ENCODE peak calls at places on chromosomes 2 and 18, in six cellular contexts. F, X, B, J, K and L are unnamed samples. For H3K4me1, the result is how much of the 10 kb centered on the place peaks cover.

GRCh38 chr2:199457147-199458016 is at the start of gene SATB2:
- DNase-seq in J (peak), F (peak), X (peak), B (peak), K (peak), L (peak)

GRCh38 chr2:74653589-74653984 is 460 bp upstream of the SEMA4F start:
- DNase-seq in K (no peak), F (no peak), X (no peak), B (no peak), J (no peak), L (no peak)

GRCh38 chr2:8983571-8983970 is 19.9 kb downstream of the MBOAT2 start:
- DNase-seq in F (no peak), J (no peak), B (no peak), X (peak), K (no peak), L (no peak)

GRCh38 chr2:101277111-101277510 is 24.4 kb downstream of the CNOT11 start:
- DNase-seq in F (peak), B (peak), X (peak), J (no peak), K (no peak), L (no peak)

GRCh38 chr18:63775166-63775730 is at the start of gene SERPINB7:
- DNase-seq in J (no peak), K (no peak), F (peak), X (peak), B (peak), L (no peak)

GRCh38 chr18:76398295-76398694 is 96.7 kb downstream of the ZNF516 start:
- DNase-seq in B (no peak), J (no peak), K (no peak), X (no peak), F (no peak), L (no peak)

GRCh38 chr2:22694856-22695255 is 690.1 kb upstream of the KLHL29 start:
- DNase-seq in K (no peak), B (no peak), X (no peak), F (no peak), J (peak), L (no peak)

GRCh38 chr2:219149667-219150066 is 10.9 kb downstream of the NHEJ1 start:
- DNase-seq in F (no peak), B (no peak), K (no peak), X (no peak), J (no peak), L (no peak)

GRCh38 chr18:25239636-25240468 is 112.1 kb downstream of the ZNF521 start:
- DNase-seq in F (no peak), J (no peak), X (no peak), K (peak), B (peak), L (no peak)

GRCh38 chr2:69948963-69949645 is 12.3 kb downstream of the ASPRV1 start:
- DNase-seq in F (no peak), K (no peak), J (no peak), B (no peak), X (no peak), L (peak)

GRCh38 chr2:190809876-190810525 is 70.6 kb upstream of the GLS start:
- DNase-seq in F (no peak), K (no peak), B (no peak), X (no peak), J (no peak), L (no peak)

GRCh38 chr2:160387558-160388262 is 105.9 kb downstream of the RBMS1 start:
- DNase-seq in B (peak), J (no peak), X (peak), K (no peak), F (peak), L (peak)

GRCh38 chr2:25639696-25640095 is 33.7 kb downstream of the DTNB start:
- DNase-seq in X (no peak), J (no peak), F (no peak), B (no peak), K (no peak), L (no peak)

GRCh38 chr2:171958475-171958874 is 36.2 kb downstream of the HAT1 start:
- DNase-seq in K (no peak), J (no peak), B (peak), F (no peak), X (peak), L (no peak)

GRCh38 chr2:29920130-29920577 is 1.2 kb downstream of the ALK start:
- DNase-seq in K (no peak), X (peak), J (peak), F (peak), B (no peak), L (peak)

GRCh38 chr2:60552851-60553495 is 481 bp downstream of the BCL11A start:
- DNase-seq in F (no peak), J (no peak), K (peak), B (no peak), X (peak), L (no peak)

GRCh38 chr2:39301352-39301751 is 57.6 kb upstream of the CDKL4 start:
- DNase-seq in K (no peak), B (no peak), X (no peak), F (no peak), J (no peak), L (no peak)

GRCh38 chr2:545711-546650 is 131.2 kb downstream of the TMEM18 start:
- DNase-seq in J (no peak), F (no peak), B (no peak), K (no peak), X (no peak), L (no peak)

GRCh38 chr2:111945444-111946293 is 47.3 kb downstream of the MERTK start:
- DNase-seq in K (no peak), B (no peak), J (no peak), X (no peak), F (peak), L (no peak)

GRCh38 chr2:171210864-171211431 is 50.3 kb upstream of the TLK1 start:
- DNase-seq in J (no peak), K (peak), B (peak), F (no peak), X (no peak), L (no peak)

GRCh38 chr2:71716697-71717624 is 263.6 kb downstream of the DYSF start:
- DNase-seq in K (no peak), B (peak), F (peak), J (no peak), X (peak), L (peak)

GRCh38 chr2:197137234-197137633 is 173.3 kb downstream of the ANKRD44 start:
- DNase-seq in K (no peak), J (no peak), X (peak), F (no peak), B (peak), L (no peak)

GRCh38 chr2:16111838-16112210 is 171.5 kb downstream of the MYCN start:
- DNase-seq in K (no peak), J (no peak), B (no peak), F (no peak), X (no peak), L (no peak)

GRCh38 chr2:218270721-218271486 is 585 bp downstream of the PNKD start:
- DNase-seq in F (no peak), B (no peak), X (peak), K (peak), J (no peak), L (no peak)

GRCh38 chr2:81528852-81529480 is 1224.4 kb upstream of the LRRTM1 start:
- DNase-seq in J (no peak), F (no peak), K (no peak), B (no peak), X (no peak), L (no peak)

DNA sequence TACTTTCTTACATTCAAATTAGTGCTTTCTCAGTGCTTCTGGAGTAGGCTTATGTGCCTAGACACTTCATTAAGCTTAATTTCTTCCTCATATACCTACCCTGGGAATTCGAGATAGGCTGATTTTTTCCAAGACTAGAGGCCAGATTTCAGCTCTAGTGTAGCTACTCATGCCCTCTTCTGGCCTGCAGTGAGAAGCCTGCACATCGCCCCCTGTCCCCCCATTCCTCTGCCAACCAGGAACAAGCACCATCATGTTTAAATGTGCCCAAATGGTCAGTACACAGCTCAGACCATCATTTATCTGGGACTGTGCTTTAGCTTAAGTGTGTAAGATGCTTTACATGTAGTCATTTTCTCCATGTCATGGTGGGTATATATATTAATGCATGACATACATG is 1218.8 kb upstream of the LRRTM1 start:
- DNase-seq in B (no peak), F (no peak), K (no peak), J (no peak), X (no peak), L (no peak)
- H3K4me1 ChIP-seq in B (under half), F (under half), K (under half), J (under half), X (under half), L (under half)

GRCh38 chr18:9097349-9097748 is 5.2 kb upstream of the NDUFV2 start:
- DNase-seq in F (no peak), K (no peak), J (no peak), X (no peak), B (no peak), L (no peak)
- H3K4me3 ChIP-seq in F (no peak), K (no peak), J (no peak), X (no peak), B (no peak), L (no peak)

DNA sequence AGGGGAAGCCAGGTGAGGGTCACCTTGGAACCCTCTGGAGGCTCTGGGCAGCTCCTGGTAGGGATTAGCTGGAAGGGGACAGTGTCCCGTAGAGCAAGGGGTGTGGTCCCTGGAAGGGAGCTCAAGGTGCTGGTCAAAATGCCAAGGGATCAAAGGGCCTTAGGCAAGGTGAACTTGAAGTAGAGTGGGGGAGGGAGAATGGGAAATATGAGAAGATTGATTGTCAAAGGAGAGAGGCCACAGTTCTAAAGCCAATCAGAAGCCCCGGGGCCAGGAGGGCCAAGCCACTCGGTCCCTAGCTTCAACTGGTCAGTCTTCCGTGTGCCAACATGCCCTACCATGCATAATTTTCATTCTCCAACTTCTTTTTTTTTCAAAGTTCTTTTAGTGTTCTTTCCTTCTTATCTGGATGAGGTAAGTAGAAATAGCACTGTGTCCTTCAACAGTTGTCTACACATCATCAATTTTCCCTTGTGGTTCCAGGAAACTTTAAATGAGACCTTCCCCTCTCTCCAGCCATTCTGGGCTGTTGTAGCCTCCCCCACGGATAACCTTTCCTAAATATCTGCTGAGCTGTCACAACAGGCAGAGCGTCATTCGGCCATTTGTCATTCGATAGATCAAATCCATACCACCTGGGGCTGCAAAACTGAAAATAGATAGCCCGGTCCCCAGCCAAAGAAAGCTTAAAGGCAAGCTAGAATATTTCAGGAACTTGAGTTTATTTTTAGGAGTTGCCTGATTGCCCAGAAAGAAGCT is 83.4 kb downstream of the ALPK2 start:
- DNase-seq in K (no peak), B (no peak), F (no peak), J (no peak), X (no peak), L (no peak)
- H3K4me1 ChIP-seq in K (under half), B (under half), F (half or more), J (under half), X (under half), L (under half)

GRCh38 chr2:3578987-3579386 is 3.9 kb downstream of the RPS7 start:
- DNase-seq in X (peak), J (no peak), K (no peak), F (no peak), B (no peak), L (no peak)
- H3K4me3 ChIP-seq in X (peak), J (no peak), K (peak), F (peak), B (no peak), L (no peak)